ENCODE peak calls at places on chromosomes 3 and 15, in four cellular contexts. Q is CD8-positive, alpha-beta memory T cell; E is GM06990; D is lung. Y is an unnamed sample. For H3K27me3 and H3K36me3, the result is how much of the 10 kb centered on the place peaks cover.

GRCh38 chr3:42868841-42869240 is 6.8 kb downstream of the CYP8B1 start:
- DNase-seq in Q (no peak), D (no peak), E (no peak), Y (no peak)

GRCh38 chr3:128011140-128011539 is 41.1 kb upstream of the SEC61A1 start:
- DNase-seq in Q (no peak), E (no peak), D (peak), Y (no peak)

GRCh38 chr15:31069360-31070000 is 32.0 kb downstream of the TRPM1 start:
- DNase-seq in D (no peak), E (no peak), Q (no peak), Y (peak)

GRCh38 chr3:176995946-176996345 is 201.3 kb downstream of the TBL1XR1 start:
- DNase-seq in D (no peak), E (no peak), Q (no peak), Y (no peak)

GRCh38 chr15:96327155-96327741 is 3.3 kb upstream of the NR2F2 start:
- DNase-seq in E (no peak), D (no peak), Q (no peak), Y (no peak)

GRCh38 chr3:171379281-171379680 is 80.9 kb downstream of the TNIK start:
- DNase-seq in E (no peak), D (no peak), Q (no peak), Y (no peak)

GRCh38 chr3:25547928-25548327 is 116.8 kb downstream of the TOP2B start:
- DNase-seq in E (no peak), Q (no peak), D (no peak), Y (no peak)

GRCh38 chr3:25532763-25533162 is 104.7 kb downstream of the RARB start:
- DNase-seq in D (no peak), Q (no peak), E (no peak), Y (no peak)

GRCh38 chr3:26624209-26624775 is 1.7 kb downstream of the LRRC3B start:
- DNase-seq in Q (no peak), D (no peak), E (no peak), Y (no peak)

GRCh38 chr3:25508901-25509300 is 80.8 kb downstream of the RARB start:
- DNase-seq in E (no peak), Q (no peak), D (no peak), Y (no peak)

GRCh38 chr3:110533089-110533488 is 538.5 kb upstream of the NECTIN3 start:
- DNase-seq in Q (no peak), E (no peak), D (no peak), Y (no peak)

GRCh38 chr3:194985031-194985578 is 285.9 kb downstream of the XXYLT1 start:
- DNase-seq in E (no peak), Q (no peak), D (peak), Y (peak)

GRCh38 chr3:179181021-179181472 is 32.9 kb downstream of the PIK3CA start:
- DNase-seq in E (peak), Q (no peak), D (no peak), Y (no peak)

GRCh38 chr15:33698128-33698527 is 270.2 kb upstream of the CHRM5 start:
- DNase-seq in D (no peak), E (no peak), Q (no peak), Y (no peak)

GRCh38 chr3:17384567-17385296 is 357.7 kb downstream of the TBC1D5 start:
- DNase-seq in Q (no peak), D (no peak), E (no peak), Y (no peak)

GRCh38 chr3:51620543-51620942 is 50.5 kb upstream of the TEX264 start:
- DNase-seq in Q (no peak), D (no peak), E (no peak), Y (no peak)

GRCh38 chr3:50652709-50653108 is 22.0 kb upstream of the DOCK3 start:
- DNase-seq in E (no peak), D (peak), Q (peak), Y (no peak)

GRCh38 chr3:150227839-150228238 is 180.3 kb upstream of the TSC22D2 start:
- DNase-seq in E (peak), D (no peak), Q (peak), Y (no peak)

GRCh38 chr3:4986611-4987373 is 7.6 kb downstream of the BHLHE40 start:
- DNase-seq in D (peak), E (peak), Q (peak), Y (peak)

GRCh38 chr15:66703540-66703941 is 1.5 kb downstream of the SMAD6 start:
- DNase-seq in E (peak), Q (no peak), D (no peak), Y (no peak)

GRCh38 chr3:127442551-127442950 is 148.0 kb downstream of the TPRA1 start:
- DNase-seq in D (no peak), E (no peak), Q (no peak), Y (no peak)

GRCh38 chr15:50718700-50719125 is 32.1 kb upstream of the TRPM7 start:
- DNase-seq in E (no peak), Q (no peak), D (no peak), Y (no peak)

GRCh38 chr3:43053291-43053690 is 52.6 kb downstream of the POMGNT2 start:
- DNase-seq in E (no peak), Q (no peak), D (no peak), Y (peak)

GRCh38 chr3:77626157-77626556 is 586.3 kb downstream of the ROBO2 start:
- DNase-seq in D (no peak), Q (no peak), E (no peak), Y (no peak)

GRCh38 chr15:96629501-96629900 is 299.0 kb downstream of the NR2F2 start:
- DNase-seq in Q (no peak), D (no peak), E (no peak), Y (no peak)

GRCh38 chr3:72380193-72380592 is 468.1 kb downstream of the SHQ1 start:
- DNase-seq in D (no peak), Q (no peak), E (no peak), Y (no peak)

DNA sequence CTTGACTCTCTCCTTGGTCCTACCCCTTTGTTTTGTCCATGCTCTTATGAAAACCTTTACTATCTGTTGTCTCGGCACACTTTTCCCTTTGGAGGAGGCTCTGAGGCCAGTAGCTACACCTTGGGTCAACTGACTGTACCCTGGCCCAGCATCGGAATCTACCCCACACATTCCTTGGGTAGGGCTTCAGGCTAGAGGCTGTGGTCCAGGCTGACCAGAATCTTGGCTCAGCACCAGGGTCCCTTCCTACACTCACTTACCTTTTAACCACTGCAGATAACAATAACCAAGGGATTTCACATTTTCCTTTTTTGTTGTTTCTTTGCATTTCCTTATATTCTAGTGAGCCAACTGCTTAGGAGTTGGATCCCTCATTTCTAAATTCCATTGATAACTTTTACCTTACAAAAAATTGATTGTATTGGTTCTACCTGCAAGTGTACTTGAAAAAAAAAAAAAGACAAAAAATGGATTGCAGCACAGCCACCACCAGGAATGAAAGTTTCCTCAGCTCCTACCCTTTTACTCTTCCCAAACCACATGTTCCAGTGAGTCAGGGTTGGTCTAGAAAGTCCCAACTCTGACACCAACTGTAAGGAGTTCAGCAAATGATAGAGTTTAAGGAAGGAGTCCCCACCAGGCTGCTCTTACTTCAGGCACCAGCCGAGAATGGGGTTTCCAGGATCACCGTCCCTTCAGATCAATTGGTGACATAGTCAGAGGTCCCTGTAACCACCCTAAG is 95.6 kb downstream of the FBLN2 start:
- DNase-seq in D (no peak), Q (no peak), E (no peak), Y (no peak)
- H3K27me3 ChIP-seq in D (under half), Q (under half), E (under half), Y (under half)

DNA sequence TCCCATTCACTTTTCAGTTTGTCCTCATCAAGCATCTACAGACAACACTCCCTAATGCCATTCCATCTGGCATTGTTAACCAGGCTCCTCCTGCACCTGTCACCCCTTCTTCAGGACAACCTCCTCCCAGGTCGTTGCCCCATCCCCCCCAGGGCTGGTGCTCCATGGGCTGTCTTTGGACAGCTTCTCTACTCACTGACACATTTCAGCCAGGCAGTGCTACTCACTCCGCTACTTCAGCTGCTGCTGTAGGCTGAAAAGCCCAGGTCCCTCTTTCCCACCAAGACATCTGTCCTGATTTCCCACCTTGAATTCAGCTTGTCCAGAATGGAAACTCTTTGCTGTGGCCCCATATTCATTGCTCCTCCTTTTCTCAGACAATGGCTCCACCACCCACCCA is 61.9 kb downstream of the ADAMTS17 start:
- DNase-seq in Q (no peak), D (peak), E (no peak), Y (no peak)
- H3K36me3 ChIP-seq in Q (under half), D (under half), E (under half), Y (under half)

DNA sequence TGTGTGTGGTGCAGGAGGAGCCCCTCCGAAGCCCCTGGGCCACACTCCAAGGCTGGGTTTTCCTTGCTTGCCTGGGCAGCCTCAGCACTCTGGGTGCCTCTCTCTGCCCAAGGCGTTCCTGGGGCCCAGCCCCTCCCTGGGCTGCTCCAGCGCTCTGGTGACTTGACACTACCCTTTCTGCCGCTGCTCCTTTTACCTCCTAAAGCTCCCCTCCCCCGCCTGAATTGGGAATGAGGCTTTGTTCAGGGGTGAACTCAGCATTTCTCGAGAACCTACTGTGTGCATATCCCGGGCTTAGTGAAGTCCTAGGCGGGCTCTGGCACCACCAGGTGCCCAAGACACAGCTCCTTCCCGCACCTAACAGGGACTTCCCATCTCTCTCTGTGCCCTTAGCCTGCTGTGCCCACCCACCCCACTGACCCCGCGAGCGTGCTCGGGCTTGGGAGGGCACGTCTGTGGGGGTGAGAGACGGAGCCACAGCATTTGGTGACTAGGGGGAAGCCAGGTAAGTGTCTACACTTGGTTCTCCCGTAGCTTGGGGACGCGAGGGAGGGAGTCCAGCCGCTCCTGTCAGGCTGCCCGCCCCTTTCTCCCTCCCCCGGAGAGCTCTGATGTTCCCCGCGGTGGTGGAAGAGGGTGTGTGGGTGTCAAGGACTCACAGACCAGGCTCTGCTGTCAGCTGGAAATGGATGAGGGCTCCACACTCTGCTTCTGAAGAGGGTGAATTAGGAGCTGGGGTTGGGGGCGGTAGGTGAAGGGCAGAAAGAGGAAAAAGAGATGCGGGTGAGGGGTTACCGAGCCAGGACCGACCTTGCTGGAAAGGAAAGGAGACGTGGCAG is 1.1 kb upstream of the BAHD1 start:
- DNase-seq in Q (no peak), E (no peak), D (no peak), Y (no peak)
- H3K27me3 ChIP-seq in Q (under half), E (under half), D (under half), Y (under half)

GRCh38 chr3:152304160-152304559 is 35.4 kb downstream of the MBNL1 start:
- DNase-seq in Q (no peak), D (no peak), E (no peak), Y (no peak)

GRCh38 chr3:152307829-152308474 is 39.2 kb downstream of the MBNL1 start:
- DNase-seq in D (no peak), E (no peak), Q (no peak), Y (no peak)

GRCh38 chr3:152302521-152303021 is 33.8 kb downstream of the MBNL1 start:
- DNase-seq in Q (no peak), D (peak), E (peak), Y (no peak)

GRCh38 chr3:152301745-152302181 is 33.0 kb downstream of the MBNL1 start:
- DNase-seq in E (peak), Q (no peak), D (no peak), Y (no peak)

GRCh38 chr3:152305075-152305474 is 36.3 kb downstream of the MBNL1 start:
- DNase-seq in Q (no peak), D (no peak), E (no peak), Y (no peak)
- H3K36me3 ChIP-seq in Q (under half), D (under half), E (under half), Y (under half)

GRCh38 chr3:12015627-12016026 is 11.4 kb downstream of the SYN2 start:
- DNase-seq in E (no peak), Q (no peak), D (no peak), Y (no peak)
- H3K27me3 ChIP-seq in E (under half), Q (under half), D (under half), Y (under half)

GRCh38 chr3:33392144-33392543 is 48.1 kb downstream of the UBP1 start:
- DNase-seq in Q (no peak), E (no peak), D (no peak), Y (no peak)

GRCh38 chr3:33388374-33389100 is 51.7 kb downstream of the UBP1 start:
- DNase-seq in Q (no peak), E (no peak), D (no peak), Y (no peak)

GRCh38 chr3:33389908-33390307 is 50.3 kb downstream of the UBP1 start:
- DNase-seq in E (no peak), Q (no peak), D (no peak), Y (no peak)

GRCh38 chr3:33392703-33393125 is 47.5 kb downstream of the UBP1 start:
- DNase-seq in Q (no peak), D (no peak), E (no peak), Y (no peak)

DNA sequence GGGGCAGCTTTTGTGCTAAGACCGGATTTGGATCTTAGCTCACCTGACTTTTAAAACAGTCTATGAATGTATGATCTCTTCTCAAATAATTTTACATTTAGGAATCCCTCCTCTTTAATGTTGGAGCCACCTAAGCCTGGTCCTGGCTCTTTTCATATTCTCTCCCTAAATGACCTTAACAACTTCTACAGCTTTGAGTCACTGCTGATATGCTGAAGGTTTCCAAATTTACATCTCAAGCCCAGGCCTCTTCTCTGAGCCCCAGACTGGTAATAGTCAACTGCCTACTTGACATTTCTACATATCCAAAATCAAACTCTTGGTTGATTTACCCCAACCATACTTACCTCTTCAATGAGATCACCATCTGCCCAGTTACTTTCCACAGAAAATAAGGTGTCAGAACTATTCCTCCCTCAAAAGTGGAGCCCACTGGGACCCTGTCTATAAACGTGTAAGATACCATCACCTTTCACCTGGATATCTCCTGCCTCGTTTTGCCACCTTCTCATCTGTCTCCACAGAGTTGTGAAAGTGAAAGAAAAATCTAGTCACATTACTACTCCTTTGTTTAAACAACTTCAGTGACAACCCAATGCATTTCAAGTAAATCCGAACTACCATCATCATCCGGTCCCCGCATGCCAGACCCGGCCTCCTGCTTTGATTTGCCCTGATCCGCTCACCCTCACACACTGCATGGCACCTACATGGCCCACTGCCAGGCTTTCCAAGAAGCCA is 48.8 kb downstream of the UBP1 start:
- DNase-seq in Q (no peak), E (no peak), D (no peak), Y (no peak)
- H3K36me3 ChIP-seq in Q (under half), E (under half), D (under half), Y (half or more)

DNA sequence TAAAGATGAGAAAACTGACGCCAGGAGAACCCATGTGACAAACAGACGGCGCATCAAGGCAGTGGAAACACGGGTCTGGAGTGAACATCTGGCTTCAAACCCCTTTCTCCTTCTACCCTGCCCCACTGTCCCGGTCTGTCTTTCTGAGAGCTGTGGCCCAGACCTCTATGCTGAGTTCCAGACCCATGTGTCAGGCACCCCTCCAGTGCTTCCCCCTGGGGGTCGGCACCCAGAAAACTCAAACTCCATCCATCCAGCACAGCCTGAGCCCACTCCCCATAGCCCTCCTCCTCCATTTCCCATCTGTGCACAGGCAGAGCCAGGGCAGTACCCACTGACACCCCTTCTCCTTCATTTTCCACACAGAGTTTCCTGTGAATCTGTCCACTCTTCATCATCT is 2.7 kb downstream of the FAM240A start:
- DNase-seq in D (no peak), Q (no peak), E (no peak), Y (no peak)
- H3K27me3 ChIP-seq in D (under half), Q (under half), E (under half), Y (under half)